ENCODE peak calls at places on chromosomes 1 and 21, in ten cellular contexts. L is tibial nerve, X is A549, K is IMR-90, R is kidney, V is lower lobe of right lung, W is tibial artery, H is heart left ventricle, M is colonic mucosa, C is OCI-LY7. S is an unnamed sample.

GRCh38 chr1:68321084-68321685 is 88.9 kb upstream of the WLS start:
- DNase-seq in L (peak; percentile 20), X (peak; percentile 55), K (peak; percentile 61), R (peak; percentile 86), V (peak; percentile 79), W (peak; percentile 44), H (peak; percentile 62), M (peak; percentile 71), C (peak; percentile 4), S (peak; percentile 92)

GRCh38 chr1:91015794-91016550 is 5.9 kb downstream of the ZNF644 start:
- DNase-seq in L (no peak), X (no peak), K (peak; percentile 42), R (no peak), V (no peak), W (no peak), H (no peak), M (no peak), C (no peak), S (no peak)

GRCh38 chr21:19029816-19030215 is 626.2 kb upstream of the TMPRSS15 start:
- DNase-seq in L (no peak), X (no peak), K (no peak), R (no peak), V (no peak), W (no peak), H (no peak), M (no peak), C (no peak), S (no peak)

GRCh38 chr1:159653201-159653600 is 61.2 kb downstream of the CRP start:
- DNase-seq in L (no peak), X (no peak), K (no peak), R (no peak), V (no peak), W (no peak), H (no peak), M (no peak), C (no peak), S (no peak)

GRCh38 chr1:208251015-208251414 is 6.8 kb upstream of the PLXNA2 start:
- DNase-seq in L (no peak), X (no peak), K (no peak), R (no peak), V (no peak), W (no peak), H (no peak), M (no peak), C (no peak), S (peak; percentile 44)

GRCh38 chr1:234681990-234682389 is 72.0 kb upstream of the IRF2BP2 start:
- DNase-seq in L (no peak), X (no peak), K (no peak), R (no peak), V (no peak), W (no peak), H (no peak), M (no peak), C (no peak), S (no peak)

GRCh38 chr1:47436979-47437517 is 796 bp upstream of the FOXD2 start:
- DNase-seq in L (no peak), X (no peak), K (peak; percentile 29), R (no peak), V (no peak), W (no peak), H (no peak), M (no peak), C (peak; percentile 47), S (no peak)

GRCh38 chr21:31905444-31906400 is 32.9 kb downstream of the HUNK start:
- DNase-seq in L (no peak), X (no peak), K (peak; percentile 38), R (no peak), V (no peak), W (no peak), H (no peak), M (no peak), C (no peak), S (no peak)

GRCh38 chr1:198601936-198602889 is 36.6 kb upstream of the PTPRC start:
- DNase-seq in L (no peak), X (no peak), K (peak; percentile 17), R (no peak), V (no peak), W (no peak), H (no peak), M (no peak), C (no peak), S (no peak)

GRCh38 chr1:178021955-178022354 is 52.1 kb upstream of the SEC16B start:
- DNase-seq in L (no peak), X (no peak), K (no peak), R (no peak), V (no peak), W (no peak), H (no peak), M (no peak), C (no peak), S (no peak)

GRCh38 chr1:5502310-5503194 is 489.7 kb downstream of the NPHP4 start:
- DNase-seq in L (no peak), X (no peak), K (no peak), R (no peak), V (no peak), W (no peak), H (no peak), M (no peak), C (no peak), S (no peak)

GRCh38 chr1:185789846-185790735 is 55.9 kb downstream of the HMCN1 start:
- DNase-seq in L (no peak), X (no peak), K (peak; percentile 26), R (no peak), V (no peak), W (no peak), H (no peak), M (no peak), C (no peak), S (no peak)

GRCh38 chr21:32520885-32521735 is 64.2 kb downstream of the TCP10L start:
- DNase-seq in L (peak; percentile 87), X (no peak), K (peak; percentile 97), R (peak; percentile 95), V (peak; percentile 75), W (peak; percentile 90), H (peak; percentile 93), M (peak; percentile 68), C (no peak), S (no peak)

GRCh38 chr1:151399890-151400235 is 490 bp downstream of the PSMB4 start:
- DNase-seq in L (no peak), X (no peak), K (peak; percentile 19), R (no peak), V (no peak), W (no peak), H (no peak), M (no peak), C (peak; percentile 31), S (peak; percentile 68)

GRCh38 chr1:45723248-45723930 is 27.1 kb downstream of the IPP start:
- DNase-seq in L (no peak), X (no peak), K (no peak), R (no peak), V (no peak), W (no peak), H (no peak), M (no peak), C (no peak), S (no peak)

GRCh38 chr1:18928406-18928805 is 26.1 kb upstream of the ALDH4A1 start:
- DNase-seq in L (no peak), X (no peak), K (no peak), R (no peak), V (no peak), W (no peak), H (no peak), M (no peak), C (no peak), S (no peak)
- H3K27ac ChIP-seq in L (no peak overlapping the region), X (no peak overlapping the region), K (peak overlapping the region; percentile 94), R (no peak overlapping the region), V (peak overlapping the region; percentile 86), W (peak overlapping the region; percentile 86), H (peak overlapping the region; percentile 92), M (no peak overlapping the region), C (no peak overlapping the region), S (no peak overlapping the region)

DNA sequence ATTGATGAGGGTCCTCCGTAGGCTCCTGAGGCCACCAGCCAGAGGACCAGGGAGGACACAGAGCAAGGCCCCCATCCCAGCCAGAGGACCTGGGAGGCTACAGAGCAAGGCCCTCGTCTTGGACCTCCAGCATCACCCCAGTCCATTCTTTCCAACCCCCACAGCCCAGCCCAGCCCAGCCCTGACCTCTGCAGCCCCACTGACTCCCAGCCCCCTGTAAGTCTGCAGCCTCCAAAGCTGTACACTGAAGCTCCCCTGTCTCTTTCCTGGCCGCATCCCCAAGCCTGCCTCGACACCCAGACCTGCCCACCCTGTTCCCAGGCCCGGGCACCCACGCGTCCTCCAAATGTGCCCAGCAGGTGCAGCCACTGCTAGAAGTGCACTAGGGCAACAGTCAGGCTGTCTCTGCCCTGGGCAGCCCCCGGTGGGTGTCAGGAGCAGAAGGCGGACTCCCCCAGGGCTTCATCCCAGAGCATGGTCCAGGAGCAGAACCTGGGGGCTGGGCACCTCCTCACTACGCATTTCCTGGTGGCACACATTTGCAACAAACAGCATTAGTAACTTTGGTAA is 2.1 kb downstream of the DVL1 start:
- DNase-seq in L (no peak), X (no peak), K (no peak), R (peak; percentile 64), V (no peak), W (no peak), H (no peak), M (no peak), C (no peak), S (no peak)
- H3K4me1 ChIP-seq in L (peaks cover 53% of the 10 kb centered on the region), X (peaks cover 50% of the 10 kb centered on the region), K (peaks cover 37% of the 10 kb centered on the region), R (no peaks in the 10 kb centered on the region), V (peaks cover 49% of the 10 kb centered on the region), W (peaks cover 41% of the 10 kb centered on the region), H (peaks cover 44% of the 10 kb centered on the region), M (peaks cover 17% of the 10 kb centered on the region), C (peaks cover 16% of the 10 kb centered on the region), S (peaks cover 5% of the 10 kb centered on the region)

GRCh38 chr21:41678016-41678935 is 88.6 kb downstream of the RIPK4 start:
- DNase-seq in L (no peak), X (peak; percentile 61), K (peak; percentile 8), R (peak; percentile 81), V (peak; percentile 67), W (no peak), H (no peak), M (peak; percentile 86), C (no peak), S (peak; percentile 76)
- TF ChIP-seq CTCF in L (no peak), X (no peak), K (no peak), R (no peak), V (no peak), W (no peak), H (no peak), M (no peak), C (no peak), S (no peak)

GRCh38 chr1:153119491-153119971 is 6.2 kb upstream of the SPRR2F start:
- DNase-seq in L (no peak), X (no peak), K (no peak), R (no peak), V (no peak), W (no peak), H (no peak), M (no peak), C (no peak), S (no peak)

GRCh38 chr1:153125536-153125935 is 12.2 kb upstream of the SPRR2F start:
- DNase-seq in L (no peak), X (no peak), K (no peak), R (no peak), V (no peak), W (no peak), H (no peak), M (no peak), C (no peak), S (no peak)

GRCh38 chr1:153120945-153121344 is 7.6 kb upstream of the SPRR2F start:
- DNase-seq in L (no peak), X (no peak), K (no peak), R (no peak), V (no peak), W (no peak), H (no peak), M (no peak), C (no peak), S (no peak)

GRCh38 chr1:153127296-153127695 is 14.0 kb upstream of the SPRR2F start:
- DNase-seq in L (no peak), X (no peak), K (no peak), R (no peak), V (no peak), W (no peak), H (no peak), M (no peak), C (no peak), S (no peak)

GRCh38 chr1:153122831-153123421 is 9.6 kb upstream of the SPRR2F start:
- DNase-seq in L (no peak), X (no peak), K (no peak), R (no peak), V (no peak), W (no peak), H (no peak), M (no peak), C (no peak), S (peak; percentile 74)
- H3K27ac ChIP-seq in L (no peak overlapping the region), X (no peak overlapping the region), K (no peak overlapping the region), R (no peak overlapping the region), V (no peak overlapping the region), W (no peak overlapping the region), H (no peak overlapping the region), M (no peak overlapping the region), C (no peak overlapping the region), S (peak overlapping the region; percentile 61)

S was measured in endodermal cell.